ENCODE peak calls at places on chromosomes 16 and 17, in ten cellular contexts. One of them, this sample, is unnamed.
A peak's percentile ranks its signal among the peaks of the same experiment; 100 is the strongest.

GRCh38 chr17:75752405-75753192 is 12.4 kb downstream of the GALK1 start:
- DNase-seq in cardiac fibroblast: no peak
- DNase-seq in gastrocnemius medialis: no peak
- DNase-seq in GM23338: no peak
- DNase-seq in cardiac muscle cell: no peak
- DNase-seq in endothelial cell: no peak
- DNase-seq in MM.1S: no peak
- DNase-seq in astrocyte of the spinal cord: no peak
- DNase-seq in bronchial epithelial cell: no peak
- DNase-seq in right lobe of liver: no peak
- DNase-seq in this sample: no peak

GRCh38 chr17:41354538-41354937 is 3.9 kb upstream of the KRT33A start:
- DNase-seq in cardiac fibroblast: no peak
- DNase-seq in gastrocnemius medialis: no peak
- DNase-seq in GM23338: no peak
- DNase-seq in cardiac muscle cell: no peak
- DNase-seq in endothelial cell: no peak
- DNase-seq in MM.1S: no peak
- DNase-seq in astrocyte of the spinal cord: no peak
- DNase-seq in bronchial epithelial cell: peak; percentile 42
- DNase-seq in right lobe of liver: no peak
- DNase-seq in this sample: no peak

GRCh38 chr17:6408271-6408670 is 26.6 kb downstream of the AIPL1 start:
- DNase-seq in cardiac fibroblast: no peak
- DNase-seq in gastrocnemius medialis: no peak
- DNase-seq in GM23338: no peak
- DNase-seq in cardiac muscle cell: no peak
- DNase-seq in endothelial cell: no peak
- DNase-seq in MM.1S: no peak
- DNase-seq in astrocyte of the spinal cord: no peak
- DNase-seq in bronchial epithelial cell: no peak
- DNase-seq in right lobe of liver: no peak
- DNase-seq in this sample: no peak

GRCh38 chr17:42071810-42072209 is 21.4 kb upstream of the C17orf113 start:
- DNase-seq in cardiac fibroblast: no peak
- DNase-seq in gastrocnemius medialis: no peak
- DNase-seq in GM23338: no peak
- DNase-seq in cardiac muscle cell: no peak
- DNase-seq in endothelial cell: no peak
- DNase-seq in MM.1S: no peak
- DNase-seq in astrocyte of the spinal cord: no peak
- DNase-seq in bronchial epithelial cell: no peak
- DNase-seq in right lobe of liver: no peak
- DNase-seq in this sample: no peak

GRCh38 chr17:18322522-18322921 is 7.4 kb downstream of the SMCR8 start:
- DNase-seq in cardiac fibroblast: no peak
- DNase-seq in gastrocnemius medialis: no peak
- DNase-seq in GM23338: no peak
- DNase-seq in cardiac muscle cell: no peak
- DNase-seq in endothelial cell: no peak
- DNase-seq in MM.1S: no peak
- DNase-seq in astrocyte of the spinal cord: no peak
- DNase-seq in bronchial epithelial cell: no peak
- DNase-seq in right lobe of liver: no peak
- DNase-seq in this sample: no peak

GRCh38 chr17:76204277-76204676 is 36.0 kb downstream of the RNF157 start:
- DNase-seq in cardiac fibroblast: peak; percentile 20
- DNase-seq in gastrocnemius medialis: no peak
- DNase-seq in GM23338: no peak
- DNase-seq in cardiac muscle cell: no peak
- DNase-seq in endothelial cell: no peak
- DNase-seq in MM.1S: no peak
- DNase-seq in astrocyte of the spinal cord: peak; percentile 67
- DNase-seq in bronchial epithelial cell: peak; percentile 68
- DNase-seq in right lobe of liver: no peak
- DNase-seq in this sample: no peak

GRCh38 chr17:73750975-73751374 is 106.7 kb upstream of the SDK2 start:
- DNase-seq in cardiac fibroblast: no peak
- DNase-seq in gastrocnemius medialis: no peak
- DNase-seq in GM23338: no peak
- DNase-seq in cardiac muscle cell: peak; percentile 20
- DNase-seq in endothelial cell: no peak
- DNase-seq in MM.1S: no peak
- DNase-seq in astrocyte of the spinal cord: no peak
- DNase-seq in bronchial epithelial cell: no peak
- DNase-seq in right lobe of liver: peak; percentile 51
- DNase-seq in this sample: peak; percentile 73

GRCh38 chr16:67657751-67658518 is 2.1 kb downstream of the ACD start:
- DNase-seq in cardiac fibroblast: no peak
- DNase-seq in gastrocnemius medialis: no peak
- DNase-seq in GM23338: no peak
- DNase-seq in cardiac muscle cell: no peak
- DNase-seq in endothelial cell: no peak
- DNase-seq in MM.1S: no peak
- DNase-seq in astrocyte of the spinal cord: no peak
- DNase-seq in bronchial epithelial cell: no peak
- DNase-seq in right lobe of liver: no peak
- DNase-seq in this sample: no peak

GRCh38 chr17:76384987-76385891 is 830 bp downstream of the SPHK1 start:
- DNase-seq in cardiac fibroblast: peak; percentile 77
- DNase-seq in gastrocnemius medialis: no peak
- DNase-seq in GM23338: peak; percentile 53
- DNase-seq in cardiac muscle cell: peak; percentile 54
- DNase-seq in endothelial cell: peak; percentile 36
- DNase-seq in MM.1S: no peak
- DNase-seq in astrocyte of the spinal cord: peak; percentile 55
- DNase-seq in bronchial epithelial cell: peak; percentile 59
- DNase-seq in right lobe of liver: peak; percentile 62
- DNase-seq in this sample: peak; percentile 69

DNA sequence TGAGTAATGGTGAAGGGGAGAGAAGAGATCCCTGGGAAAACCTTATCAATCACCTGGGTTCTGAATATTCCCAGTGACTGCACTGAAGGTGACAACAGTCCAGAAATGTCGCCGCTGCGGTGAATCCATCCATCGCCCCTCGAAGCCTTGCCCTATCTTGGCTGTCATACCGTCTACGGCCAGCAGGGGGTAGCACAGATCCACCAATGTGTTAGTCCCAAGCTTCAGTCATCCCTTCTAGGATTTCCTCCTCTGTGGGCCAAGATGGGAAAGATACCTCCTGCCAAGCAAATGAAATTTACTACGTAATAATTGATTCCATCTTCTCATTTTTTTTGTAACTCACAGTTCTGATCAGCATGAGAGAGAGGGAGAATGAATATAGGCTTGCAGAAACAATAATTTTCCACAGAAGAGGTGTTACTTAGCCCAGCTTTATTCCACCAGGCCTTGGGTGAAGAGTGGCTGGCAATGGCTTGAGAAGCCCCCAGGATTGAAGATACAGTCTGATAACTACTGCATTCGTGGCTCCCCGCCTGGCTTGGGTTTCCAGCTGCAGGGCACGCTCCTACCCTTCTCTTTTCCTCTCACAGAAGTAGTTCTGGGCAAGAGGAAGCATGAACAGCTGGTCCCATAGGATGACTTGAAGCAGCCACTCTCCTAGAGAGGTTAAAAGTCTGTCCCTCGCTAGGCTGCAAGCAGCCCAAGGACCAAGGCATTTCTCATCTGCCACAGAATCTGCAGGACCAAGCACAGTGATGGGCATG is 2.6 kb upstream of the FMNL1 start:
- DNase-seq in cardiac fibroblast: peak; percentile 86
- DNase-seq in gastrocnemius medialis: peak; percentile 60
- DNase-seq in GM23338: peak; percentile 89
- DNase-seq in cardiac muscle cell: peak; percentile 86
- DNase-seq in endothelial cell: peak; percentile 89
- DNase-seq in MM.1S: peak; percentile 74
- DNase-seq in astrocyte of the spinal cord: peak; percentile 71
- DNase-seq in bronchial epithelial cell: peak; percentile 56
- DNase-seq in right lobe of liver: peak; percentile 79
- DNase-seq in this sample: peak; percentile 86
- TF ChIP-seq CTCF in cardiac fibroblast: peak; percentile 88
- TF ChIP-seq CTCF in gastrocnemius medialis: peak; percentile 90
- TF ChIP-seq CTCF in GM23338: peak; percentile 95
- TF ChIP-seq CTCF in cardiac muscle cell: peak; percentile 90
- TF ChIP-seq CTCF in endothelial cell: peak; percentile 98
- TF ChIP-seq CTCF in MM.1S: peak; percentile 95
- TF ChIP-seq CTCF in astrocyte of the spinal cord: peak; percentile 92
- TF ChIP-seq CTCF in bronchial epithelial cell: peak; percentile 82
- TF ChIP-seq CTCF in right lobe of liver: peak; percentile 88
- TF ChIP-seq CTCF in this sample: peak; percentile 89

GRCh38 chr17:78922876-78923498 is 2.2 kb downstream of the TIMP2 start:
- DNase-seq in cardiac fibroblast: no peak
- DNase-seq in gastrocnemius medialis: no peak
- DNase-seq in GM23338: no peak
- DNase-seq in cardiac muscle cell: no peak
- DNase-seq in endothelial cell: no peak
- DNase-seq in MM.1S: peak; percentile 62
- DNase-seq in astrocyte of the spinal cord: no peak
- DNase-seq in bronchial epithelial cell: no peak
- DNase-seq in right lobe of liver: no peak
- DNase-seq in this sample: no peak

GRCh38 chr17:78925662-78926555 is 722 bp upstream of the TIMP2 start:
- DNase-seq in cardiac fibroblast: peak; percentile 94
- DNase-seq in gastrocnemius medialis: peak; percentile 59
- DNase-seq in GM23338: peak; percentile 61
- DNase-seq in cardiac muscle cell: no peak
- DNase-seq in endothelial cell: peak; percentile 51
- DNase-seq in MM.1S: no peak
- DNase-seq in astrocyte of the spinal cord: peak; percentile 77
- DNase-seq in bronchial epithelial cell: no peak
- DNase-seq in right lobe of liver: peak; percentile 69
- DNase-seq in this sample: peak; percentile 71

GRCh38 chr17:78924481-78925151 is 571 bp downstream of the TIMP2 start:
- DNase-seq in cardiac fibroblast: peak; percentile 43
- DNase-seq in gastrocnemius medialis: no peak
- DNase-seq in GM23338: peak; percentile 81
- DNase-seq in cardiac muscle cell: peak; percentile 42
- DNase-seq in endothelial cell: peak; percentile 18
- DNase-seq in MM.1S: peak; percentile 30
- DNase-seq in astrocyte of the spinal cord: no peak
- DNase-seq in bronchial epithelial cell: no peak
- DNase-seq in right lobe of liver: no peak
- DNase-seq in this sample: peak; percentile 53

GRCh38 chr17:78923660-78924453 is 1.3 kb downstream of the TIMP2 start:
- DNase-seq in cardiac fibroblast: no peak
- DNase-seq in gastrocnemius medialis: no peak
- DNase-seq in GM23338: peak; percentile 76
- DNase-seq in cardiac muscle cell: no peak
- DNase-seq in endothelial cell: no peak
- DNase-seq in MM.1S: peak; percentile 97
- DNase-seq in astrocyte of the spinal cord: no peak
- DNase-seq in bronchial epithelial cell: peak; percentile 57
- DNase-seq in right lobe of liver: peak; percentile 70
- DNase-seq in this sample: peak; percentile 89

DNA sequence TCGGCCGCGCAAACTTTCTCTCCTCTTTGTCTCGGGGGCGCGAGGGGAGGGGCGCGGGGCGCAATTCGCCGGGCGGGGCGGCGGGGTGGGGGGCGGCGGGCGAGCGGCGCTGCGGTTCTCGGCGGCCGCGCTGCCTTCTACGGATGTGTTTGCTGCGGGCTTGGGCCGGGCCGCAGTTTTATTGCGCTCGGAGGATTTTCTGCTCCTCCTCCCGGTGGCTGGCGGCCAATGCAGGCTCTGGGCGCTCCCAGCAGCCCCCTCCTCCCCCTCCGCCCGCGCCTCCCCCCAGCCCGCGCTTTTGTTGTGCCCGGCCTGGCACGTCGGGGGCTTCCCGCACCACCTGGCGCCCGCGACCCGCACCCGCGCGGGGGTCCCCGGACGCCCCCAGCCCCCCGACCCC is at the start of gene TIMP2:
- DNase-seq in cardiac fibroblast: peak; percentile 93
- DNase-seq in gastrocnemius medialis: peak; percentile 64
- DNase-seq in GM23338: peak; percentile 91
- DNase-seq in cardiac muscle cell: peak; percentile 90
- DNase-seq in endothelial cell: peak; percentile 84
- DNase-seq in MM.1S: peak; percentile 88
- DNase-seq in astrocyte of the spinal cord: peak; percentile 83
- DNase-seq in bronchial epithelial cell: no peak
- DNase-seq in right lobe of liver: peak; percentile 90
- DNase-seq in this sample: peak; percentile 94
- TF ChIP-seq CTCF in cardiac fibroblast: peak; percentile 15
- TF ChIP-seq CTCF in gastrocnemius medialis: peak; percentile 21
- TF ChIP-seq CTCF in GM23338: no peak
- TF ChIP-seq CTCF in cardiac muscle cell: no peak
- TF ChIP-seq CTCF in endothelial cell: peak; percentile 54
- TF ChIP-seq CTCF in MM.1S: no peak
- TF ChIP-seq CTCF in astrocyte of the spinal cord: peak; percentile 13
- TF ChIP-seq CTCF in bronchial epithelial cell: peak; percentile 20
- TF ChIP-seq CTCF in right lobe of liver: no peak
- TF ChIP-seq CTCF in this sample: peak; percentile 7

GRCh38 chr16:29910819-29911675 is 10.8 kb downstream of the ASPHD1 start:
- DNase-seq in cardiac fibroblast: no peak
- DNase-seq in gastrocnemius medialis: no peak
- DNase-seq in GM23338: peak; percentile 16
- DNase-seq in cardiac muscle cell: no peak
- DNase-seq in endothelial cell: no peak
- DNase-seq in MM.1S: no peak
- DNase-seq in astrocyte of the spinal cord: no peak
- DNase-seq in bronchial epithelial cell: no peak
- DNase-seq in right lobe of liver: no peak
- DNase-seq in this sample: no peak
- TF ChIP-seq CTCF in cardiac fibroblast: no peak
- TF ChIP-seq CTCF in gastrocnemius medialis: no peak
- TF ChIP-seq CTCF in GM23338: no peak
- TF ChIP-seq CTCF in cardiac muscle cell: no peak
- TF ChIP-seq CTCF in endothelial cell: no peak
- TF ChIP-seq CTCF in MM.1S: no peak
- TF ChIP-seq CTCF in astrocyte of the spinal cord: no peak
- TF ChIP-seq CTCF in bronchial epithelial cell: no peak
- TF ChIP-seq CTCF in right lobe of liver: no peak
- TF ChIP-seq CTCF in this sample: no peak

DNA sequence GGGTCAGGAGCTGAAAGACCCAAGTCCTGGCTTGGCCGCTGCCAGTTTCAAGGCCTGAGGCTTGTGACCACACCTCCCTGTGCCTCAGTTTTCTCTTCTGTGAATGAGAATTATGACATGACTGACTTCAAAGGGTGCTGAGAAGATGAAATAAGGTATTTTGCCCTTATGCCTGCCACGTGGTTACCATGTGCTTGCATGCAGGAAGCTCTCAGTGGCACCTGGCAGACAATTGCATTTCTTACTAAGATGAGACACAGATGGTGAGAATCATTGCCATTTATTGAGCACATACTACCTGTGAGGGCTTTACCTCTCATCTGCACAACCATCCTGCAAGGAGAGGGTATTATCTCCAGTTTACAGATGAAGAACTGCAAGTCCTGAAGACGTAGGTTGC is 69.8 kb downstream of the MRM1 start:
- DNase-seq in cardiac fibroblast: no peak
- DNase-seq in gastrocnemius medialis: no peak
- DNase-seq in GM23338: no peak
- DNase-seq in cardiac muscle cell: no peak
- DNase-seq in endothelial cell: no peak
- DNase-seq in MM.1S: no peak
- DNase-seq in astrocyte of the spinal cord: no peak
- DNase-seq in bronchial epithelial cell: no peak
- DNase-seq in right lobe of liver: no peak
- DNase-seq in this sample: no peak
- TF ChIP-seq CTCF in cardiac fibroblast: no peak
- TF ChIP-seq CTCF in gastrocnemius medialis: no peak
- TF ChIP-seq CTCF in GM23338: no peak
- TF ChIP-seq CTCF in cardiac muscle cell: no peak
- TF ChIP-seq CTCF in endothelial cell: no peak
- TF ChIP-seq CTCF in MM.1S: no peak
- TF ChIP-seq CTCF in astrocyte of the spinal cord: no peak
- TF ChIP-seq CTCF in bronchial epithelial cell: no peak
- TF ChIP-seq CTCF in right lobe of liver: no peak
- TF ChIP-seq CTCF in this sample: no peak

This sample was measured in hepatocyte.